ENCODE peak calls at places on chromosomes 2 and 18, in six cellular contexts. Q is T follicular helper cell, Z is myocyte, T is kidney tubule cell, K is NCI-H1105, P is RKO. O is an unnamed sample.

GRCh38 chr18:58128286-58129018 is 84.4 kb downstream of the NEDD4L start:
- DNase-seq in Z (peak), P (no peak), T (peak), K (no peak), Q (no peak), O (no peak)

GRCh38 chr2:111017034-111017640 is 103.6 kb upstream of the BCL2L11 start:
- DNase-seq in P (no peak), Q (no peak), K (no peak), T (no peak), Z (no peak), O (no peak)

GRCh38 chr2:207283356-207283755 is 117.6 kb upstream of the KLF7 start:
- DNase-seq in K (no peak), T (peak), Z (no peak), Q (no peak), P (no peak), O (no peak)

GRCh38 chr2:37713258-37713700 is 41.8 kb upstream of the CDC42EP3 start:
- DNase-seq in T (peak), Q (no peak), K (no peak), P (no peak), Z (peak), O (peak)

GRCh38 chr2:68714866-68715265 is 19.7 kb upstream of the ARHGAP25 start:
- DNase-seq in P (no peak), K (no peak), Z (peak), T (peak), Q (no peak), O (no peak)

GRCh38 chr2:100136310-100136709 is 6.1 kb downstream of the AFF3 start:
- DNase-seq in K (no peak), T (no peak), Z (no peak), Q (no peak), P (no peak), O (no peak)

GRCh38 chr2:113915067-113915819 is 25.4 kb downstream of the ACTR3 start:
- DNase-seq in K (no peak), T (no peak), P (no peak), Z (no peak), Q (no peak), O (no peak)

GRCh38 chr2:173016451-173016850 is 59.2 kb upstream of the MAP3K20 start:
- DNase-seq in Q (no peak), K (no peak), T (no peak), P (no peak), Z (no peak), O (no peak)

GRCh38 chr2:179543361-179543901 is 278.8 kb upstream of the SESTD1 start:
- DNase-seq in P (no peak), Z (no peak), T (peak), Q (no peak), K (peak), O (no peak)

GRCh38 chr2:180523629-180524340 is 456.6 kb upstream of the UBE2E3 start:
- DNase-seq in K (no peak), T (peak), Q (no peak), P (peak), Z (peak), O (no peak)

GRCh38 chr18:14086459-14087231 is 45.6 kb downstream of the ZNF519 start:
- DNase-seq in Q (no peak), K (peak), Z (peak), P (peak), T (peak), O (peak)